ENCODE peak calls at places on chromosomes 5 and 9, in eight cellular contexts. One of them, this sample, is unnamed.

GRCh38 chr5:143635888-143636287 is 176.1 kb upstream of the HMHB1 start:
- DNase-seq in endodermal cell: no peak
- DNase-seq in Calu3: no peak
- DNase-seq in hypothalamus: no peak
- DNase-seq in fibroblast of the aortic adventitia: peak
- DNase-seq in HT1080: no peak
- DNase-seq in stimulated activated CD4-positive, alpha-beta T cell treated with anti-CD3 and anti-CD28 coated beads, TNF-alpha, amount 100 ng/mL, for 24 hours: no peak
- DNase-seq in NCI-H460: no peak
- DNase-seq in this sample: no peak

GRCh38 chr9:109166171-109166770 is 778 bp downstream of the FRRS1L start:
- DNase-seq in endodermal cell: peak
- DNase-seq in Calu3: no peak
- DNase-seq in hypothalamus: no peak
- DNase-seq in fibroblast of the aortic adventitia: no peak
- DNase-seq in HT1080: no peak
- DNase-seq in stimulated activated CD4-positive, alpha-beta T cell treated with anti-CD3 and anti-CD28 coated beads, TNF-alpha, amount 100 ng/mL, for 24 hours: no peak
- DNase-seq in NCI-H460: no peak
- DNase-seq in this sample: no peak

GRCh38 chr5:152990771-152991170 is 499.7 kb upstream of the GRIA1 start:
- DNase-seq in endodermal cell: no peak
- DNase-seq in Calu3: no peak
- DNase-seq in hypothalamus: no peak
- DNase-seq in fibroblast of the aortic adventitia: no peak
- DNase-seq in HT1080: no peak
- DNase-seq in stimulated activated CD4-positive, alpha-beta T cell treated with anti-CD3 and anti-CD28 coated beads, TNF-alpha, amount 100 ng/mL, for 24 hours: no peak
- DNase-seq in NCI-H460: no peak
- DNase-seq in this sample: peak

GRCh38 chr5:133123297-133123696 is 71.5 kb downstream of the HSPA4 start:
- DNase-seq in endodermal cell: peak
- DNase-seq in Calu3: no peak
- DNase-seq in hypothalamus: no peak
- DNase-seq in fibroblast of the aortic adventitia: no peak
- DNase-seq in HT1080: no peak
- DNase-seq in stimulated activated CD4-positive, alpha-beta T cell treated with anti-CD3 and anti-CD28 coated beads, TNF-alpha, amount 100 ng/mL, for 24 hours: no peak
- DNase-seq in NCI-H460: no peak
- DNase-seq in this sample: no peak

GRCh38 chr5:159503236-159503635 is 172.9 kb upstream of the IL12B start:
- DNase-seq in endodermal cell: no peak
- DNase-seq in Calu3: no peak
- DNase-seq in hypothalamus: no peak
- DNase-seq in fibroblast of the aortic adventitia: no peak
- DNase-seq in HT1080: no peak
- DNase-seq in stimulated activated CD4-positive, alpha-beta T cell treated with anti-CD3 and anti-CD28 coated beads, TNF-alpha, amount 100 ng/mL, for 24 hours: no peak
- DNase-seq in NCI-H460: no peak
- DNase-seq in this sample: no peak

GRCh38 chr9:132144708-132145365 is 17.0 kb upstream of the NTNG2 start:
- DNase-seq in endodermal cell: no peak
- DNase-seq in Calu3: no peak
- DNase-seq in hypothalamus: no peak
- DNase-seq in fibroblast of the aortic adventitia: peak
- DNase-seq in HT1080: peak
- DNase-seq in stimulated activated CD4-positive, alpha-beta T cell treated with anti-CD3 and anti-CD28 coated beads, TNF-alpha, amount 100 ng/mL, for 24 hours: no peak
- DNase-seq in NCI-H460: no peak
- DNase-seq in this sample: peak

GRCh38 chr5:91998774-91999173 is 615.7 kb upstream of the ARRDC3 start:
- DNase-seq in endodermal cell: no peak
- DNase-seq in Calu3: no peak
- DNase-seq in hypothalamus: no peak
- DNase-seq in fibroblast of the aortic adventitia: no peak
- DNase-seq in HT1080: no peak
- DNase-seq in stimulated activated CD4-positive, alpha-beta T cell treated with anti-CD3 and anti-CD28 coated beads, TNF-alpha, amount 100 ng/mL, for 24 hours: no peak
- DNase-seq in NCI-H460: no peak
- DNase-seq in this sample: no peak

GRCh38 chr5:22293147-22293546 is 560.0 kb downstream of the CDH12 start:
- DNase-seq in endodermal cell: no peak
- DNase-seq in Calu3: no peak
- DNase-seq in hypothalamus: no peak
- DNase-seq in fibroblast of the aortic adventitia: no peak
- DNase-seq in HT1080: no peak
- DNase-seq in stimulated activated CD4-positive, alpha-beta T cell treated with anti-CD3 and anti-CD28 coated beads, TNF-alpha, amount 100 ng/mL, for 24 hours: no peak
- DNase-seq in NCI-H460: no peak
- DNase-seq in this sample: no peak

GRCh38 chr5:11056560-11056959 is 295.5 kb upstream of the DAP start:
- DNase-seq in endodermal cell: no peak
- DNase-seq in Calu3: no peak
- DNase-seq in hypothalamus: no peak
- DNase-seq in fibroblast of the aortic adventitia: no peak
- DNase-seq in HT1080: no peak
- DNase-seq in stimulated activated CD4-positive, alpha-beta T cell treated with anti-CD3 and anti-CD28 coated beads, TNF-alpha, amount 100 ng/mL, for 24 hours: no peak
- DNase-seq in NCI-H460: no peak
- DNase-seq in this sample: no peak

GRCh38 chr5:149271195-149271716 is 403 bp upstream of the AFAP1L1 start:
- DNase-seq in endodermal cell: peak
- DNase-seq in Calu3: peak
- DNase-seq in hypothalamus: no peak
- DNase-seq in fibroblast of the aortic adventitia: no peak
- DNase-seq in HT1080: no peak
- DNase-seq in stimulated activated CD4-positive, alpha-beta T cell treated with anti-CD3 and anti-CD28 coated beads, TNF-alpha, amount 100 ng/mL, for 24 hours: no peak
- DNase-seq in NCI-H460: no peak
- DNase-seq in this sample: peak

GRCh38 chr9:130728721-130729120 is 35.1 kb downstream of the EXOSC2 start:
- DNase-seq in endodermal cell: peak
- DNase-seq in Calu3: no peak
- DNase-seq in hypothalamus: no peak
- DNase-seq in fibroblast of the aortic adventitia: peak
- DNase-seq in HT1080: peak
- DNase-seq in stimulated activated CD4-positive, alpha-beta T cell treated with anti-CD3 and anti-CD28 coated beads, TNF-alpha, amount 100 ng/mL, for 24 hours: no peak
- DNase-seq in NCI-H460: no peak
- DNase-seq in this sample: peak

This sample was measured in bronchial epithelial cell.